ENCODE peak calls at places on chromosome 20, in six cellular contexts. J, H, L, R, A and D are unnamed samples.
A peak's percentile ranks its signal among the peaks of the same experiment; 100 is the strongest.

GRCh38 chr20:48601798-48602197 is 226.0 kb downstream of the PREX1 start:
- DNase-seq in R (peak; percentile 25), A (no peak), L (no peak), J (no peak), H (no peak), D (no peak)

GRCh38 chr20:62030357-62030756 is 35.3 kb downstream of the TAF4 start:
- DNase-seq in H (no peak), A (no peak), J (no peak), R (no peak), L (no peak), D (no peak)

GRCh38 chr20:19603390-19603753 is 154.7 kb upstream of the RIN2 start:
- DNase-seq in H (no peak), R (no peak), A (no peak), J (no peak), L (no peak), D (no peak)

GRCh38 chr20:54680872-54681297 is 205.5 kb downstream of the DOK5 start:
- DNase-seq in A (peak; percentile 22), J (no peak), H (no peak), R (no peak), L (no peak), D (no peak)

GRCh38 chr20:54140067-54140466 is 33.7 kb downstream of the CYP24A1 start:
- DNase-seq in A (no peak), H (no peak), R (no peak), J (no peak), L (no peak), D (no peak)

GRCh38 chr20:41476013-41476441 is 109.4 kb upstream of the EMILIN3 start:
- DNase-seq in J (no peak), L (no peak), A (no peak), H (no peak), R (no peak), D (no peak)

GRCh38 chr20:45153756-45154155 is 20.9 kb upstream of the PI3 start:
- DNase-seq in J (no peak), L (no peak), H (no peak), R (no peak), A (no peak), D (no peak)

GRCh38 chr20:51376121-51376520 is 166.4 kb downstream of the NFATC2 start:
- DNase-seq in H (no peak), L (no peak), R (peak; percentile 13), A (no peak), J (no peak), D (no peak)

GRCh38 chr20:59751075-59751711 is 146.9 kb downstream of the PHACTR3 start:
- DNase-seq in L (no peak), R (peak; percentile 94), J (peak; percentile 65), A (peak; percentile 3), H (no peak), D (no peak)

GRCh38 chr20:35592339-35592960 is 23.2 kb upstream of the SPAG4 start:
- DNase-seq in A (no peak), H (no peak), J (no peak), L (no peak), R (peak; percentile 1), D (no peak)

GRCh38 chr20:11229772-11230171 is 556.0 kb upstream of the JAG1 start:
- DNase-seq in R (peak; percentile 85), H (no peak), J (peak; percentile 30), A (peak; percentile 60), L (no peak), D (no peak)

GRCh38 chr20:4985658-4986057 is 15.7 kb downstream of the SLC23A2 start:
- DNase-seq in H (no peak), A (no peak), L (no peak), R (no peak), J (no peak), D (no peak)

GRCh38 chr20:32524871-32525501 is 60.1 kb downstream of the NOL4L start:
- DNase-seq in R (peak; percentile 87), L (no peak), H (no peak), A (no peak), J (peak; percentile 56), D (no peak)

GRCh38 chr20:40525356-40525755 is 163.7 kb downstream of the MAFB start:
- DNase-seq in A (no peak), J (no peak), R (no peak), L (no peak), H (no peak), D (no peak)

GRCh38 chr20:32017711-32018251 is 7.5 kb downstream of the CCM2L start:
- DNase-seq in J (no peak), H (no peak), L (peak; percentile 37), A (no peak), R (no peak), D (peak; percentile 34)

GRCh38 chr20:10501377-10501776 is 66.3 kb downstream of the SLX4IP start:
- DNase-seq in J (no peak), L (no peak), R (no peak), A (no peak), H (no peak), D (no peak)

GRCh38 chr20:24766826-24767622 is 182.0 kb upstream of the CST7 start:
- DNase-seq in R (peak; percentile 73), L (no peak), H (no peak), J (no peak), A (no peak), D (no peak)

GRCh38 chr20:36854343-36855240 is 21.3 kb upstream of the TLDC2 start:
- DNase-seq in L (no peak), A (no peak), J (no peak), H (no peak), R (no peak), D (no peak)

GRCh38 chr20:10131612-10132345 is 86.9 kb upstream of the SNAP25 start:
- DNase-seq in J (peak; percentile 14), H (no peak), R (peak; percentile 81), L (no peak), A (no peak), D (no peak)

GRCh38 chr20:63895886-63896135 is 885 bp downstream of the DNAJC5 start:
- DNase-seq in H (no peak), J (no peak), A (no peak), L (no peak), R (no peak), D (no peak)

GRCh38 chr20:61444637-61445036 is 192.6 kb downstream of the CDH4 start:
- DNase-seq in J (no peak), R (no peak), L (no peak), H (no peak), A (no peak), D (no peak)

GRCh38 chr20:38806855-38807655 is 1.6 kb downstream of the PPP1R16B start:
- DNase-seq in L (peak; percentile 41), H (no peak), J (no peak), A (no peak), R (no peak), D (peak; percentile 58)

GRCh38 chr20:24747881-24748595 is 201.0 kb upstream of the CST7 start:
- DNase-seq in L (no peak), R (no peak), H (no peak), A (no peak), J (no peak), D (no peak)

GRCh38 chr20:11852801-11853200 is 64.9 kb upstream of the BTBD3 start:
- DNase-seq in J (no peak), A (no peak), H (no peak), L (no peak), R (no peak), D (no peak)

GRCh38 chr20:64199395-64199794 is 35.1 kb downstream of the MYT1 start:
- DNase-seq in H (no peak), R (no peak), J (no peak), A (no peak), L (no peak), D (no peak)

GRCh38 chr20:10047427-10047826 is 12.6 kb downstream of the ANKEF1 start:
- DNase-seq in L (no peak), R (no peak), H (no peak), J (no peak), A (no peak), D (no peak)